ENCODE peak calls at places on chromosomes 5 and 9, in six cellular contexts. One of them, this sample, is unnamed.

GRCh38 chr5:144368556-144368955 is 197.9 kb downstream of the KCTD16 start:
- DNase-seq in fibroblast of lung: peak
- DNase-seq in PC-3: peak
- DNase-seq in heart left ventricle: no peak
- DNase-seq in kidney: no peak
- DNase-seq in tibial artery: no peak
- DNase-seq in this sample: peak

GRCh38 chr9:98342819-98343208 is 87.4 kb upstream of the TBC1D2 start:
- DNase-seq in fibroblast of lung: no peak
- DNase-seq in PC-3: no peak
- DNase-seq in heart left ventricle: no peak
- DNase-seq in kidney: no peak
- DNase-seq in tibial artery: no peak
- DNase-seq in this sample: no peak

GRCh38 chr5:41408676-41409443 is 101.5 kb downstream of the PLCXD3 start:
- DNase-seq in fibroblast of lung: peak
- DNase-seq in PC-3: peak
- DNase-seq in heart left ventricle: no peak
- DNase-seq in kidney: peak
- DNase-seq in tibial artery: no peak
- DNase-seq in this sample: peak

GRCh38 chr9:71213633-71214032 is 92.2 kb upstream of the TRPM3 start:
- DNase-seq in fibroblast of lung: no peak
- DNase-seq in PC-3: no peak
- DNase-seq in heart left ventricle: no peak
- DNase-seq in kidney: no peak
- DNase-seq in tibial artery: no peak
- DNase-seq in this sample: no peak

GRCh38 chr5:143040622-143041021 is 270.4 kb downstream of the ARHGAP26 start:
- DNase-seq in fibroblast of lung: no peak
- DNase-seq in PC-3: no peak
- DNase-seq in heart left ventricle: no peak
- DNase-seq in kidney: no peak
- DNase-seq in tibial artery: no peak
- DNase-seq in this sample: no peak

GRCh38 chr9:37954581-37954981 is 50.7 kb upstream of the SLC25A51 start:
- DNase-seq in fibroblast of lung: no peak
- DNase-seq in PC-3: no peak
- DNase-seq in heart left ventricle: peak
- DNase-seq in kidney: peak
- DNase-seq in tibial artery: no peak
- DNase-seq in this sample: no peak

GRCh38 chr5:79091064-79091463 is 20.5 kb upstream of the BHMT start:
- DNase-seq in fibroblast of lung: no peak
- DNase-seq in PC-3: no peak
- DNase-seq in heart left ventricle: no peak
- DNase-seq in kidney: no peak
- DNase-seq in tibial artery: no peak
- DNase-seq in this sample: no peak

GRCh38 chr5:171630047-171630669 is 155.5 kb upstream of the SMIM23 start:
- DNase-seq in fibroblast of lung: peak
- DNase-seq in PC-3: peak
- DNase-seq in heart left ventricle: peak
- DNase-seq in kidney: peak
- DNase-seq in tibial artery: peak
- DNase-seq in this sample: peak

GRCh38 chr9:124716795-124717194 is 54.3 kb downstream of the NR6A1 start:
- DNase-seq in fibroblast of lung: peak
- DNase-seq in PC-3: peak
- DNase-seq in heart left ventricle: no peak
- DNase-seq in kidney: no peak
- DNase-seq in tibial artery: no peak
- DNase-seq in this sample: no peak

GRCh38 chr5:66164044-66164790 is 20.1 kb downstream of the SREK1 start:
- DNase-seq in fibroblast of lung: no peak
- DNase-seq in PC-3: no peak
- DNase-seq in heart left ventricle: no peak
- DNase-seq in kidney: no peak
- DNase-seq in tibial artery: no peak
- DNase-seq in this sample: peak

GRCh38 chr5:153267506-153267905 is 223.0 kb upstream of the GRIA1 start:
- DNase-seq in fibroblast of lung: no peak
- DNase-seq in PC-3: peak
- DNase-seq in heart left ventricle: no peak
- DNase-seq in kidney: no peak
- DNase-seq in tibial artery: no peak
- DNase-seq in this sample: no peak

GRCh38 chr5:32172908-32173393 is 1.2 kb downstream of the GOLPH3 start:
- DNase-seq in fibroblast of lung: peak
- DNase-seq in PC-3: peak
- DNase-seq in heart left ventricle: no peak
- DNase-seq in kidney: no peak
- DNase-seq in tibial artery: no peak
- DNase-seq in this sample: no peak

GRCh38 chr9:134294228-134295071 is 31.8 kb upstream of the RXRA start:
- DNase-seq in fibroblast of lung: peak
- DNase-seq in PC-3: no peak
- DNase-seq in heart left ventricle: peak
- DNase-seq in kidney: peak
- DNase-seq in tibial artery: peak
- DNase-seq in this sample: no peak

GRCh38 chr5:170076211-170076610 is 29.5 kb upstream of the FOXI1 start:
- DNase-seq in fibroblast of lung: peak
- DNase-seq in PC-3: no peak
- DNase-seq in heart left ventricle: no peak
- DNase-seq in kidney: no peak
- DNase-seq in tibial artery: no peak
- DNase-seq in this sample: no peak

GRCh38 chr9:80678906-80679305 is 1010.4 kb downstream of the TLE1 start:
- DNase-seq in fibroblast of lung: no peak
- DNase-seq in PC-3: no peak
- DNase-seq in heart left ventricle: no peak
- DNase-seq in kidney: no peak
- DNase-seq in tibial artery: no peak
- DNase-seq in this sample: no peak

GRCh38 chr5:177973066-177973635 is 22.9 kb downstream of the PROP1 start:
- DNase-seq in fibroblast of lung: no peak
- DNase-seq in PC-3: no peak
- DNase-seq in heart left ventricle: no peak
- DNase-seq in kidney: no peak
- DNase-seq in tibial artery: no peak
- DNase-seq in this sample: no peak

GRCh38 chr9:91949293-91949945 is 609 bp downstream of the ROR2 start:
- DNase-seq in fibroblast of lung: no peak
- DNase-seq in PC-3: no peak
- DNase-seq in heart left ventricle: no peak
- DNase-seq in kidney: peak
- DNase-seq in tibial artery: no peak
- DNase-seq in this sample: peak

GRCh38 chr5:96256795-96257470 is 176.1 kb downstream of the PCSK1 start:
- DNase-seq in fibroblast of lung: peak
- DNase-seq in PC-3: peak
- DNase-seq in heart left ventricle: no peak
- DNase-seq in kidney: no peak
- DNase-seq in tibial artery: peak
- DNase-seq in this sample: peak

GRCh38 chr5:170571331-170571731 is 67.5 kb downstream of the KCNIP1 start:
- DNase-seq in fibroblast of lung: peak
- DNase-seq in PC-3: peak
- DNase-seq in heart left ventricle: no peak
- DNase-seq in kidney: no peak
- DNase-seq in tibial artery: no peak
- DNase-seq in this sample: peak

GRCh38 chr9:120714846-120715231 is 569 bp upstream of the MEGF9 start:
- DNase-seq in fibroblast of lung: no peak
- DNase-seq in PC-3: no peak
- DNase-seq in heart left ventricle: no peak
- DNase-seq in kidney: peak
- DNase-seq in tibial artery: no peak
- DNase-seq in this sample: no peak

GRCh38 chr5:41848983-41849382 is 21.2 kb downstream of the OXCT1 start:
- DNase-seq in fibroblast of lung: no peak
- DNase-seq in PC-3: no peak
- DNase-seq in heart left ventricle: no peak
- DNase-seq in kidney: no peak
- DNase-seq in tibial artery: no peak
- DNase-seq in this sample: no peak

GRCh38 chr9:108634164-108634563 is 221.6 kb downstream of the ACTL7B start:
- DNase-seq in fibroblast of lung: peak
- DNase-seq in PC-3: peak
- DNase-seq in heart left ventricle: no peak
- DNase-seq in kidney: no peak
- DNase-seq in tibial artery: no peak
- DNase-seq in this sample: peak

GRCh38 chr5:359301-359897 is 37.9 kb downstream of the AHRR start:
- DNase-seq in fibroblast of lung: no peak
- DNase-seq in PC-3: no peak
- DNase-seq in heart left ventricle: no peak
- DNase-seq in kidney: peak
- DNase-seq in tibial artery: no peak
- DNase-seq in this sample: no peak

GRCh38 chr9:94921656-94922055 is 195.2 kb downstream of the AOPEP start:
- DNase-seq in fibroblast of lung: no peak
- DNase-seq in PC-3: no peak
- DNase-seq in heart left ventricle: no peak
- DNase-seq in kidney: no peak
- DNase-seq in tibial artery: no peak
- DNase-seq in this sample: no peak
- H3K4me3 ChIP-seq in fibroblast of lung: no peak
- H3K4me3 ChIP-seq in PC-3: no peak
- H3K4me3 ChIP-seq in heart left ventricle: no peak
- H3K4me3 ChIP-seq in kidney: no peak
- H3K4me3 ChIP-seq in tibial artery: peak
- H3K4me3 ChIP-seq in this sample: no peak

DNA sequence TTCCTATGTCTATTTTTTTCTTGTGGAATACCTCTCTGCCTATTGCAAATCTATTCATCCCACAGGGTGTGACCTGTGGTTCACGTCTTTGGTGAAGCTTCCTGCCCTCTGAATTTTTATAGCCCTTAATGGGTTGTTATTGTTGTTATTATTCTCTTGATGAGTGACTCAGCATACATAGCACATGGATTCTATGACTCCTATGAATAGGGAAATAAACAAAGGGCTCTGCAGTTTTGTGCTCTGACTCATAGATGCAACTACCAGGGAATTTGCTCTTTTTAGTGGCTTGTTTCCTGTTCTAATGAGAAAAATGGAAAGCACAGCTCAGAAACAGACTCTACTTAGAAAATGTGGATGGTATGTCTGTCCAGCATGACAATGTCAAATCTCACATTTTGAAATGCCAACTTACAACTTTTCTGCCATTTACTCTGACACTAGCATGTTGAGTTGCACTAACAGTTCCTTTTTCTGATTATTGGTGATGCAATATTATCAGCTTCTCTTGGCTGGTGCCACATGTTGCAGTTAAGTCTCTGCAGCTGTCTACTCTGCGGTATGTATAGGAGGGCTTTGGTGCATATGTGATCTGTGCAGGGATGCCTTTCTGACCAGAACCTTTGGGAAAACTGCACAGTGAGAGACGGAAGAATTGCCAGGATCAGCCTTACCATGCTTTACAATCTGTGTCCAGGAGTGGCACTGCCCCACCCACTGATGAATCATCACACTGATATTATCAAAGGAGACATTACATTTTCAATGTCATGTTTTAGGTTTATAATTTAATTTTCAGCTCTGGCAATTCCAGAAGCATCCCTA is 996.4 kb upstream of the WWC1 start:
- DNase-seq in fibroblast of lung: peak
- DNase-seq in PC-3: peak
- DNase-seq in heart left ventricle: no peak
- DNase-seq in kidney: no peak
- DNase-seq in tibial artery: no peak
- DNase-seq in this sample: peak
- H3K4me3 ChIP-seq in fibroblast of lung: no peak
- H3K4me3 ChIP-seq in PC-3: peak
- H3K4me3 ChIP-seq in heart left ventricle: no peak
- H3K4me3 ChIP-seq in kidney: no peak
- H3K4me3 ChIP-seq in tibial artery: no peak
- H3K4me3 ChIP-seq in this sample: no peak

GRCh38 chr5:176899296-176899891 is at the start of gene HK3:
- DNase-seq in fibroblast of lung: no peak
- DNase-seq in PC-3: no peak
- DNase-seq in heart left ventricle: no peak
- DNase-seq in kidney: no peak
- DNase-seq in tibial artery: no peak
- DNase-seq in this sample: no peak
- H3K4me3 ChIP-seq in fibroblast of lung: no peak
- H3K4me3 ChIP-seq in PC-3: no peak
- H3K4me3 ChIP-seq in heart left ventricle: no peak
- H3K4me3 ChIP-seq in kidney: no peak
- H3K4me3 ChIP-seq in tibial artery: no peak
- H3K4me3 ChIP-seq in this sample: no peak

DNA sequence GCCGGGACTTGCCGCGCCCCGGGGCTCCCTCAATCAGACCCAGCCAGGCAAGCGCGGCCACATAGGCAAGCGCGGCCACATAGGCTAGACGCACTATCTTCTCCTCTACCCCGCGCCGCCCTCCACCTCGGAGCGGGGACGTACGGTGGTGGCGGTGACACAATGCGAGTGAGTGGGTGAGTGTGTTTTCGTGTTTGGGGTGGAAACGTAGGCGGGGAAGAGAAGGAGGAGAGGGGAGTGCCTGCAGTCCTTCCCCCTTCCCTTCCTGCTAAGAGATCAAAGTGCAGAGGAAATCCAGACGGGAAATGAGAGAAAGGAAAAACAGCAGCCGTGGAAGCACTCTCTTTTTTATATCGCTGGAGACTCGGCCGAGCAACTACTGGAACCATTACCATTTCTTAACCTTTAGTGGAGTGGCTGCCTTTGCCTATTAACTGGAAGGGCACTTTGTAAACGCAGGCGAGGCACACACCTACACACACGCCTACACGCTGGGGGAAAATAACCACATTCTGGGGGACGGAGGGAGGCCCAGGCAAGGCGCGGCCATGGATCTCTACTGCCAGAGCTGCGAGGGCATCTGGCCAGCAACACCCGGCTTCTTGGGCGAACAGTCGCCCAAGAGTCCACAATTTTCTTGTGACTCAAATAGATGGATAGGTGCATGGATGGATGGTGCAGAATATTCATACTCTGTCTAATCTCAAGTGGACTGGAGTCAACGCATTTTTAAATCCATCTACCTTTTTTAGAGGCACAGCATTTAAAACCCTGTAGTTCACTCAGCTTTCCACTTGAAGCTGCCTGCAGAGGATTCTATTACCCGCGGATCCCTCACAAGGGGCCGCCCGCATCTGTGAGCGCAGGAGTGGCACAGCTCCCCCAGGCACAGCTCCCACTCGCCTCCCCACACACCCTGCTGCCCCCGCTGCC is 2.1 kb downstream of the EDIL3 start:
- DNase-seq in fibroblast of lung: peak
- DNase-seq in PC-3: no peak
- DNase-seq in heart left ventricle: peak
- DNase-seq in kidney: peak
- DNase-seq in tibial artery: peak
- DNase-seq in this sample: peak
- H3K4me3 ChIP-seq in fibroblast of lung: peak
- H3K4me3 ChIP-seq in PC-3: peak
- H3K4me3 ChIP-seq in heart left ventricle: peak
- H3K4me3 ChIP-seq in kidney: peak
- H3K4me3 ChIP-seq in tibial artery: peak
- H3K4me3 ChIP-seq in this sample: peak

GRCh38 chr5:132828846-132829494 is 1.5 kb downstream of the SHROOM1 start:
- DNase-seq in fibroblast of lung: no peak
- DNase-seq in PC-3: no peak
- DNase-seq in heart left ventricle: no peak
- DNase-seq in kidney: no peak
- DNase-seq in tibial artery: no peak
- DNase-seq in this sample: no peak
- H3K4me3 ChIP-seq in fibroblast of lung: peak
- H3K4me3 ChIP-seq in PC-3: peak
- H3K4me3 ChIP-seq in heart left ventricle: peak
- H3K4me3 ChIP-seq in kidney: peak
- H3K4me3 ChIP-seq in tibial artery: peak
- H3K4me3 ChIP-seq in this sample: peak

This sample was measured in fibroblast of pulmonary artery.